ENCODE peak calls at places on chromosomes 5 and 9, in five cellular contexts. One of them, this sample, is unnamed. For H3K4me1, the result is how much of the 10 kb centered on the place peaks cover.

GRCh38 chr9:119365291-119366027 is 3.8 kb downstream of the BRINP1 start:
- DNase-seq in cardiac muscle cell: peak
- DNase-seq in body of pancreas: no peak
- DNase-seq in astrocyte: no peak
- DNase-seq in IMR-90: no peak
- DNase-seq in this sample: peak

GRCh38 chr5:32710859-32711692 is at the start of gene NPR3:
- DNase-seq in cardiac muscle cell: peak
- DNase-seq in body of pancreas: peak
- DNase-seq in astrocyte: no peak
- DNase-seq in IMR-90: peak
- DNase-seq in this sample: peak

GRCh38 chr9:104025945-104026344 is 68.2 kb upstream of the SMC2 start:
- DNase-seq in cardiac muscle cell: peak
- DNase-seq in body of pancreas: no peak
- DNase-seq in astrocyte: no peak
- DNase-seq in IMR-90: peak
- DNase-seq in this sample: no peak

GRCh38 chr9:133532937-133533668 is 1.4 kb upstream of the ADAMTSL2 start:
- DNase-seq in cardiac muscle cell: peak
- DNase-seq in body of pancreas: peak
- DNase-seq in astrocyte: no peak
- DNase-seq in IMR-90: peak
- DNase-seq in this sample: peak

GRCh38 chr9:115845648-115846312 is 307.8 kb upstream of the PAPPA start:
- DNase-seq in cardiac muscle cell: peak
- DNase-seq in body of pancreas: no peak
- DNase-seq in astrocyte: peak
- DNase-seq in IMR-90: peak
- DNase-seq in this sample: no peak

GRCh38 chr5:164127527-164127926 is 622.1 kb downstream of the MAT2B start:
- DNase-seq in cardiac muscle cell: no peak
- DNase-seq in body of pancreas: no peak
- DNase-seq in astrocyte: no peak
- DNase-seq in IMR-90: no peak
- DNase-seq in this sample: no peak

GRCh38 chr9:82565188-82565966 is 497.6 kb downstream of the RASEF start:
- DNase-seq in cardiac muscle cell: no peak
- DNase-seq in body of pancreas: no peak
- DNase-seq in astrocyte: no peak
- DNase-seq in IMR-90: no peak
- DNase-seq in this sample: no peak

GRCh38 chr5:18805376-18805775 is 1171.1 kb downstream of the TAF11L14 start:
- DNase-seq in cardiac muscle cell: no peak
- DNase-seq in body of pancreas: no peak
- DNase-seq in astrocyte: no peak
- DNase-seq in IMR-90: no peak
- DNase-seq in this sample: no peak

GRCh38 chr5:161358446-161358845 is 188.1 kb downstream of the GABRB2 start:
- DNase-seq in cardiac muscle cell: no peak
- DNase-seq in body of pancreas: no peak
- DNase-seq in astrocyte: no peak
- DNase-seq in IMR-90: no peak
- DNase-seq in this sample: no peak

GRCh38 chr9:91903126-91903911 is 46.7 kb downstream of the ROR2 start:
- DNase-seq in cardiac muscle cell: no peak
- DNase-seq in body of pancreas: no peak
- DNase-seq in astrocyte: no peak
- DNase-seq in IMR-90: no peak
- DNase-seq in this sample: no peak

GRCh38 chr9:116855881-116856662 is 169.0 kb downstream of the TRIM32 start:
- DNase-seq in cardiac muscle cell: peak
- DNase-seq in body of pancreas: no peak
- DNase-seq in astrocyte: peak
- DNase-seq in IMR-90: no peak
- DNase-seq in this sample: no peak

GRCh38 chr9:83266618-83267543 is 203.9 kb upstream of the RASEF start:
- DNase-seq in cardiac muscle cell: peak
- DNase-seq in body of pancreas: peak
- DNase-seq in astrocyte: peak
- DNase-seq in IMR-90: no peak
- DNase-seq in this sample: no peak

GRCh38 chr9:124205686-124206352 is 51.9 kb upstream of the NEK6 start:
- DNase-seq in cardiac muscle cell: no peak
- DNase-seq in body of pancreas: no peak
- DNase-seq in astrocyte: no peak
- DNase-seq in IMR-90: no peak
- DNase-seq in this sample: peak

GRCh38 chr9:126461608-126462007 is 135.0 kb downstream of the MVB12B start:
- DNase-seq in cardiac muscle cell: no peak
- DNase-seq in body of pancreas: peak
- DNase-seq in astrocyte: no peak
- DNase-seq in IMR-90: no peak
- DNase-seq in this sample: no peak

GRCh38 chr5:88049156-88049555 is 219.5 kb downstream of the TMEM161B start:
- DNase-seq in cardiac muscle cell: no peak
- DNase-seq in body of pancreas: no peak
- DNase-seq in astrocyte: no peak
- DNase-seq in IMR-90: no peak
- DNase-seq in this sample: no peak

GRCh38 chr9:106964822-106965525 is 102.0 kb downstream of the ZNF462 start:
- DNase-seq in cardiac muscle cell: no peak
- DNase-seq in body of pancreas: no peak
- DNase-seq in astrocyte: no peak
- DNase-seq in IMR-90: peak
- DNase-seq in this sample: no peak

GRCh38 chr5:177035982-177036381 is 13.5 kb downstream of the ZNF346 start:
- DNase-seq in cardiac muscle cell: peak
- DNase-seq in body of pancreas: no peak
- DNase-seq in astrocyte: no peak
- DNase-seq in IMR-90: no peak
- DNase-seq in this sample: peak

DNA sequence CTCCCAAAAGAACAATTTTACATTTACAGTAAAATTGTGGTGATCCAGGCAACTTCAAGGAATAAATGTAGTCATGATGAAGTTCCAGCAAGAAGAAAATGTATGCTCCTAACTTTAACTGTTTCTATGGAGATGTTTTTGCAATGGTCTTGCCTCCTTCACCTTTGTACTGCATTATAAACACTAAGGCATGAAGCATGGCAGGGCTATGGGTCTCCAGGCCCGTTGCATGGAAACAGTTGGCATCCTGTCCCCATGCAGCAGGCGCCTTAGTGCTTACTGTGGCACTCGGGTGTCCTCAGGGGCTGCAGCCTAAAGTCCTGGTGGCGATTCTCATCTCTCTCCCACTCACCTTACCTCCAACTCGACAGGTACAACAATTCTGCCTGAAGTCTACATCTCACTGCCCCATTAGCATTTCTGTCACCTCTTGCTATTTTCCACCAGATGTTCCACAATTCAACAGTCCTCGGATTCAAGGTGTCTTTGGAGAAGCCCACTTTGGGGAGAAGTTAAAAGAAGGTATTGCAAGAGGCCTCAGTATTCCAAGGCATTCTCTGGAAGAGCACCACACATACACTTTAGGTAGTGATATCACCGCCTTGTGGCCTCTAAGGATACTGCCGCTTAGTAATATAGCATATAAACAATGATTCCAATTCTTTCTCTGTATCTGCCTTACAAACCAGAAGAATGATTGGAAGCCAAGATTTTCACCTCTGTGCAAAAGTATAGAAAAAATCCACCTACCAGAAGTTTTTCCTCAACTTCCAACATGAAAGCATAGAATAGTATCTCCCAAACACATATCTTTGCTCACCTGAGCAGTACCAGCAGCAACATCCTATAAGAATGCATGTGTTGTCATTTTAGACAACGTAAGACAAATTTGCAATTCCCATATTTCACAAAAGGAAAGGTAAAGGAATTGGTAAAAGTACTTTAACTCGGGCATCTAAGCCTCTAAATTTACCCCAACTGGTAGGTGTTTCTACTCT is 5.1 kb downstream of the LIFR start:
- DNase-seq in cardiac muscle cell: peak
- DNase-seq in body of pancreas: peak
- DNase-seq in astrocyte: peak
- DNase-seq in IMR-90: peak
- DNase-seq in this sample: peak
- TF ChIP-seq CTCF in cardiac muscle cell: peak
- TF ChIP-seq CTCF in body of pancreas: peak
- TF ChIP-seq CTCF in astrocyte: peak
- TF ChIP-seq CTCF in IMR-90: peak
- TF ChIP-seq CTCF in this sample: peak

DNA sequence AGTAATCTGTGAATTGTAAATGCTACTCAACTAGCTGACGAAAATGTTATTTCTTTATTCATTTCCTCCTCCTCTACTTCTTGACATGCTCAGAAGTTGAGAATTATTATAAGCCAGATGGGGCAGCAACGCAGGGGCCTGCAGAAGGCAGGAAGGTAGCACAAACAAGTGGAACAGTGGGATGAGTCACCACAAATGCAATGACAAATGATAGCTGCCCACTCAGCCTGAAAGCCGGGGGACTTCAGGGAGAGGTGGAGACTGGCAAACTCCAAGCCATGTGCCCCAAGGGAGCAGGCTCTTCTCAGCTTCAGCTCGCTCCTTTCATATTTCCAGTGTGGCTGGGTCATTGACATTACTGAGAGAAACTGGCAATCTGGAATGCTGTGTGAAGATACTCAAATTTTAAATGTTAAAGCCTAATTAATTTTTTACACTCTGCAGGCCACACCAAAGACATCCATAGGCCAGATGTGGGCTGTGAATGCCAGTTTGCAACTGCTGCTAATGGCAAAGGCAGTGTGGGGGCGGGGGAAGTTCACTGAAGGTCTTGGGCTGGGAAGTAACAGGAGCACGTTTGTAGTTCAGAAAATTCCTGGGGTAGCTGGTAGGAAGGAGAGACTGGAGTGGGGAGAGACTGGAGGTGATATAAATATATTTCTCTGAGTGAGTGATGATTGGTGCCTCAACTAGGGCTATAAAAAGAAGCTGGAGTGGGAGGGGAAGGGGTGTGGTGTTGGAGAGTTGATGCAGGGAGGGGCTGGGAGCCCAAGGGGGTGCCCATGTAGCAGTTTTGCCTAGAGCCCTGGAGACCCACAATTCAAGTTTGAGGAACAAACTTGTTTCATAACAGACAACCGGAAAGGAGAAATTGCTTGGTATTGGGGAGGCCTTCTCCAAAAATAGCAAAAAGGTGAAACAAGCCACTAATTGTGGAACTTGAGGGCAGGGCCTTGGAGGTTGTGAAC is 20.8 kb upstream of the ADRB2 start:
- DNase-seq in cardiac muscle cell: no peak
- DNase-seq in body of pancreas: no peak
- DNase-seq in astrocyte: peak
- DNase-seq in IMR-90: peak
- DNase-seq in this sample: peak
- H3K4me1 ChIP-seq in cardiac muscle cell: half or more
- H3K4me1 ChIP-seq in body of pancreas: under half
- H3K4me1 ChIP-seq in astrocyte: under half
- H3K4me1 ChIP-seq in IMR-90: under half
- H3K4me1 ChIP-seq in this sample: under half

DNA sequence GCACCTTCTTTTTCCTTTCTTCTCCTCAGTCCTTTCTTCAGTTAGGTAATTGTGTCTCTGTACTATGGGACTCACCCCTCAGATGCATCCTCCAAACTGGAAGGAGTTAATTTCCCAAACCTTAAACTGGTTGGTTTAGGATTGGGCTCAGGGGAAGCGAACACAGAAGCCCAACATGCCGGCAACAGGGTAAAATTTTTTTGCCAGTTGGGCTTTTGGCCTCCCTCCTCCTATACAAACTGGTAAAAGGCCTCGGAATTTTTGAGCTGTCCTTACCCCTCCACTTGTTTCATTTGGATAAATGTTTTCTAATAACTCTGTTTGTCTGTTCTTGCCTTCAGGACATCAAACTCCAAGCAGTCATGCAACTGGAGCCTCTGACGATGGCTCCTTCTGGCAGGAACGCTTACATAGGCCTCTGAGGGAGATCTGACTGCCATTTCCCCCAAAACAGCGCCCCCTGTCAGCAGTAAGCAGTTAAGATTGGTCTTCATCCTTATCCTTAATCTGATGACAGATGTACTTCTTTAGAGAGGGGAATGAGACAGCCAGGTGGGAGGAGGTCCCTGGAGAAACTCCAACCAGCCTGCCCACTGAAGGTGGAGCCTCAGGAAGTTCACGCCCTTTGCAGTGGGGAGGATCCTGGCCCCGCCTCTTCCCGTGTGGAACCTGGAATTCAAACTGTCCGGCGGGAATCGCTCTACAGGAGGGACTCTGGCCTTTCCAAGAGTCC is 57.8 kb upstream of the SPINK5 start:
- DNase-seq in cardiac muscle cell: no peak
- DNase-seq in body of pancreas: no peak
- DNase-seq in astrocyte: no peak
- DNase-seq in IMR-90: peak
- DNase-seq in this sample: peak
- TF ChIP-seq CTCF in cardiac muscle cell: no peak
- TF ChIP-seq CTCF in body of pancreas: no peak
- TF ChIP-seq CTCF in astrocyte: no peak
- TF ChIP-seq CTCF in IMR-90: no peak
- TF ChIP-seq CTCF in this sample: peak

GRCh38 chr5:143636951-143637528 is 174.9 kb upstream of the HMHB1 start:
- DNase-seq in cardiac muscle cell: peak
- DNase-seq in body of pancreas: no peak
- DNase-seq in astrocyte: peak
- DNase-seq in IMR-90: peak
- DNase-seq in this sample: no peak

GRCh38 chr5:143638654-143639053 is 173.3 kb upstream of the HMHB1 start:
- DNase-seq in cardiac muscle cell: no peak
- DNase-seq in body of pancreas: no peak
- DNase-seq in astrocyte: no peak
- DNase-seq in IMR-90: no peak
- DNase-seq in this sample: no peak

GRCh38 chr5:143635888-143636287 is 176.1 kb upstream of the HMHB1 start:
- DNase-seq in cardiac muscle cell: no peak
- DNase-seq in body of pancreas: no peak
- DNase-seq in astrocyte: peak
- DNase-seq in IMR-90: no peak
- DNase-seq in this sample: no peak

GRCh38 chr5:143634689-143635088 is 177.3 kb upstream of the HMHB1 start:
- DNase-seq in cardiac muscle cell: no peak
- DNase-seq in body of pancreas: no peak
- DNase-seq in astrocyte: no peak
- DNase-seq in IMR-90: no peak
- DNase-seq in this sample: no peak

DNA sequence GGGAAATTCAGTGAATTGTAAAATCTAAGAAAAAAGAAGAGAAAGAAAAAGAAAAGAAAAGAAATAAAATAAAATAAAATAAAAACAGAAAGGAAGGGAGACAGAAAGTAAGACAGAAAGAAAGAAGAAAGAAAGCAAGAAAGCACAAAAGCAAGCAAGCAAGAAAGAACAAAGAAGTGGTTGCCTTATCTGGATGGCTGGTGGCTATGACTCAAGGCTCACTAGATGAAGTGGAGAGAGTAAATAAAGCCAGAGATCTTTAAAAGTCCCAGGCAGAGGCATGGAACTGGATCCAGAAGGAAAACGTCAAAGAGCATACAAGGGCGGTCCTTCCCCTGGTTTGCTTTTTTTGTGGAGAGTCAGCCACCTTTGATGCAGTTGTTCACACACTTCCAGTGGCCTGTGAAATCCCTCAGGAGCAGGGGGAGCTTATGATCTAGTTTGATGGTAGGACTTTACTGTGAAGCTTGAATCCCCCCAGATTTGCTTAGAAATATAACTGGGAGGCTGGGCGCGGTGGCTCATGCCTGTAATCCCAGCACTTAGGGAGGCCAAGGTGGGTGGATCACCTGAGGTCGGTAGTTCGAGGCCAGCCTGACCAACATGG is 176.7 kb upstream of the HMHB1 start:
- DNase-seq in cardiac muscle cell: peak
- DNase-seq in body of pancreas: no peak
- DNase-seq in astrocyte: peak
- DNase-seq in IMR-90: peak
- DNase-seq in this sample: no peak
- H3K4me1 ChIP-seq in cardiac muscle cell: under half
- H3K4me1 ChIP-seq in body of pancreas: under half
- H3K4me1 ChIP-seq in astrocyte: under half
- H3K4me1 ChIP-seq in IMR-90: under half
- H3K4me1 ChIP-seq in this sample: under half

This sample was measured in A673.